ENCODE peak calls at places on chromosome 16, in ten cellular contexts. One of them, this sample, is unnamed.
A peak's percentile ranks its signal among the peaks of the same experiment; 100 is the strongest.

GRCh38 chr16:57544129-57544653 is 1.7 kb downstream of the ADGRG5 start:
- DNase-seq in GM04504: no peak
- DNase-seq in cardiac muscle cell: peak; percentile 66
- DNase-seq in activated naive CD4-positive, alpha-beta T cell: no peak
- DNase-seq in amygdala: no peak
- DNase-seq in nucleus accumbens: no peak
- DNase-seq in DMS153: no peak
- DNase-seq in Caki2: no peak
- DNase-seq in GDM1: peak; percentile 91
- DNase-seq in AML-193: peak; percentile 94
- DNase-seq in this sample: no peak

GRCh38 chr16:24957887-24958286 is 57.3 kb downstream of the ARHGAP17 start:
- DNase-seq in GM04504: no peak
- DNase-seq in Caki2: no peak
- DNase-seq in activated naive CD4-positive, alpha-beta T cell: no peak
- DNase-seq in GDM1: no peak
- DNase-seq in amygdala: no peak
- DNase-seq in nucleus accumbens: no peak
- DNase-seq in cardiac muscle cell: no peak
- DNase-seq in AML-193: no peak
- DNase-seq in DMS153: no peak
- DNase-seq in this sample: no peak

GRCh38 chr16:17231972-17232371 is 238.8 kb downstream of the XYLT1 start:
- DNase-seq in GDM1: no peak
- DNase-seq in amygdala: no peak
- DNase-seq in DMS153: no peak
- DNase-seq in GM04504: no peak
- DNase-seq in nucleus accumbens: no peak
- DNase-seq in Caki2: no peak
- DNase-seq in activated naive CD4-positive, alpha-beta T cell: no peak
- DNase-seq in cardiac muscle cell: no peak
- DNase-seq in AML-193: no peak
- DNase-seq in this sample: no peak

GRCh38 chr16:56980792-56981724 is 8.3 kb upstream of the NLRC5 start:
- DNase-seq in activated naive CD4-positive, alpha-beta T cell: no peak
- DNase-seq in GM04504: no peak
- DNase-seq in cardiac muscle cell: no peak
- DNase-seq in AML-193: no peak
- DNase-seq in GDM1: no peak
- DNase-seq in amygdala: no peak
- DNase-seq in Caki2: no peak
- DNase-seq in nucleus accumbens: no peak
- DNase-seq in DMS153: no peak
- DNase-seq in this sample: no peak

GRCh38 chr16:72985148-72985882 is 62.6 kb downstream of the ZFHX3 start:
- DNase-seq in cardiac muscle cell: peak; percentile 88
- DNase-seq in amygdala: no peak
- DNase-seq in nucleus accumbens: no peak
- DNase-seq in DMS153: no peak
- DNase-seq in GM04504: peak; percentile 77
- DNase-seq in activated naive CD4-positive, alpha-beta T cell: no peak
- DNase-seq in GDM1: no peak
- DNase-seq in AML-193: no peak
- DNase-seq in Caki2: no peak
- DNase-seq in this sample: no peak

GRCh38 chr16:2507052-2507678 is 6.6 kb upstream of the ATP6V0C start:
- DNase-seq in Caki2: no peak
- DNase-seq in nucleus accumbens: no peak
- DNase-seq in amygdala: no peak
- DNase-seq in GM04504: no peak
- DNase-seq in cardiac muscle cell: no peak
- DNase-seq in DMS153: no peak
- DNase-seq in AML-193: no peak
- DNase-seq in GDM1: no peak
- DNase-seq in activated naive CD4-positive, alpha-beta T cell: no peak
- DNase-seq in this sample: no peak

GRCh38 chr16:35102780-35103403 is 1643.5 kb downstream of the TP53TG3F start:
- DNase-seq in AML-193: peak; percentile 6
- DNase-seq in nucleus accumbens: no peak
- DNase-seq in cardiac muscle cell: no peak
- DNase-seq in amygdala: no peak
- DNase-seq in GM04504: no peak
- DNase-seq in activated naive CD4-positive, alpha-beta T cell: no peak
- DNase-seq in Caki2: peak; percentile 24
- DNase-seq in DMS153: no peak
- DNase-seq in GDM1: peak; percentile 16
- DNase-seq in this sample: no peak

GRCh38 chr16:53372942-53373871 is 61.1 kb upstream of the RBL2 start:
- DNase-seq in cardiac muscle cell: no peak
- DNase-seq in Caki2: peak; percentile 5
- DNase-seq in GDM1: no peak
- DNase-seq in activated naive CD4-positive, alpha-beta T cell: peak; percentile 78
- DNase-seq in nucleus accumbens: no peak
- DNase-seq in DMS153: no peak
- DNase-seq in GM04504: no peak
- DNase-seq in amygdala: no peak
- DNase-seq in AML-193: no peak
- DNase-seq in this sample: peak; percentile 17

GRCh38 chr16:57899771-57900661 is 70.9 kb downstream of the CNGB1 start:
- DNase-seq in nucleus accumbens: peak; percentile 58
- DNase-seq in amygdala: peak; percentile 39
- DNase-seq in GM04504: peak; percentile 31
- DNase-seq in DMS153: no peak
- DNase-seq in AML-193: peak; percentile 57
- DNase-seq in GDM1: peak; percentile 6
- DNase-seq in cardiac muscle cell: peak; percentile 82
- DNase-seq in Caki2: peak; percentile 56
- DNase-seq in activated naive CD4-positive, alpha-beta T cell: peak; percentile 69
- DNase-seq in this sample: peak; percentile 73

GRCh38 chr16:84061236-84061830 is 18.7 kb upstream of the SLC38A8 start:
- DNase-seq in Caki2: no peak
- DNase-seq in activated naive CD4-positive, alpha-beta T cell: no peak
- DNase-seq in nucleus accumbens: no peak
- DNase-seq in amygdala: no peak
- DNase-seq in AML-193: no peak
- DNase-seq in GDM1: no peak
- DNase-seq in DMS153: no peak
- DNase-seq in cardiac muscle cell: no peak
- DNase-seq in GM04504: no peak
- DNase-seq in this sample: no peak

GRCh38 chr16:27600386-27600785 is 50.4 kb downstream of the KATNIP start:
- DNase-seq in activated naive CD4-positive, alpha-beta T cell: no peak
- DNase-seq in DMS153: no peak
- DNase-seq in GDM1: no peak
- DNase-seq in Caki2: no peak
- DNase-seq in nucleus accumbens: no peak
- DNase-seq in AML-193: no peak
- DNase-seq in GM04504: no peak
- DNase-seq in amygdala: no peak
- DNase-seq in cardiac muscle cell: no peak
- DNase-seq in this sample: no peak

GRCh38 chr16:74480150-74481029 is 59.1 kb upstream of the CLEC18B start:
- DNase-seq in cardiac muscle cell: peak; percentile 46
- DNase-seq in nucleus accumbens: no peak
- DNase-seq in GM04504: peak; percentile 28
- DNase-seq in AML-193: no peak
- DNase-seq in activated naive CD4-positive, alpha-beta T cell: no peak
- DNase-seq in DMS153: no peak
- DNase-seq in GDM1: no peak
- DNase-seq in amygdala: no peak
- DNase-seq in Caki2: peak; percentile 79
- DNase-seq in this sample: no peak

GRCh38 chr16:369275-369865 is 968 bp downstream of the MRPL28 start:
- DNase-seq in GDM1: no peak
- DNase-seq in DMS153: no peak
- DNase-seq in Caki2: no peak
- DNase-seq in GM04504: no peak
- DNase-seq in activated naive CD4-positive, alpha-beta T cell: no peak
- DNase-seq in cardiac muscle cell: no peak
- DNase-seq in amygdala: no peak
- DNase-seq in AML-193: no peak
- DNase-seq in nucleus accumbens: no peak
- DNase-seq in this sample: no peak

GRCh38 chr16:73052441-73053030 is 4.6 kb upstream of the ZFHX3 start:
- DNase-seq in GDM1: no peak
- DNase-seq in activated naive CD4-positive, alpha-beta T cell: no peak
- DNase-seq in Caki2: no peak
- DNase-seq in amygdala: no peak
- DNase-seq in DMS153: no peak
- DNase-seq in AML-193: no peak
- DNase-seq in cardiac muscle cell: no peak
- DNase-seq in GM04504: no peak
- DNase-seq in nucleus accumbens: no peak
- DNase-seq in this sample: no peak

GRCh38 chr16:3497771-3498170 is 2.5 kb upstream of the C16orf90 start:
- DNase-seq in GDM1: no peak
- DNase-seq in activated naive CD4-positive, alpha-beta T cell: no peak
- DNase-seq in GM04504: no peak
- DNase-seq in DMS153: no peak
- DNase-seq in nucleus accumbens: no peak
- DNase-seq in AML-193: no peak
- DNase-seq in cardiac muscle cell: no peak
- DNase-seq in amygdala: no peak
- DNase-seq in Caki2: no peak
- DNase-seq in this sample: no peak

GRCh38 chr16:71564377-71564967 is 12.4 kb downstream of the TAT start:
- DNase-seq in GDM1: no peak
- DNase-seq in DMS153: peak; percentile 28
- DNase-seq in GM04504: no peak
- DNase-seq in cardiac muscle cell: no peak
- DNase-seq in amygdala: no peak
- DNase-seq in AML-193: no peak
- DNase-seq in nucleus accumbens: no peak
- DNase-seq in activated naive CD4-positive, alpha-beta T cell: no peak
- DNase-seq in Caki2: no peak
- DNase-seq in this sample: no peak

GRCh38 chr16:57270221-57271062 is 14.0 kb downstream of the PLLP start:
- DNase-seq in DMS153: no peak
- DNase-seq in AML-193: no peak
- DNase-seq in amygdala: peak; percentile 50
- DNase-seq in GM04504: no peak
- DNase-seq in GDM1: no peak
- DNase-seq in activated naive CD4-positive, alpha-beta T cell: no peak
- DNase-seq in cardiac muscle cell: no peak
- DNase-seq in nucleus accumbens: peak; percentile 68
- DNase-seq in Caki2: no peak
- DNase-seq in this sample: no peak

GRCh38 chr16:56102159-56102798 is 89.0 kb upstream of the GNAO1 start:
- DNase-seq in amygdala: peak; percentile 31
- DNase-seq in nucleus accumbens: no peak
- DNase-seq in cardiac muscle cell: peak; percentile 37
- DNase-seq in Caki2: no peak
- DNase-seq in AML-193: no peak
- DNase-seq in GM04504: no peak
- DNase-seq in activated naive CD4-positive, alpha-beta T cell: no peak
- DNase-seq in GDM1: no peak
- DNase-seq in DMS153: peak; percentile 64
- DNase-seq in this sample: no peak

GRCh38 chr16:75099738-75100615 is 16.6 kb downstream of the LDHD start:
- DNase-seq in AML-193: peak; percentile 69
- DNase-seq in GDM1: peak; percentile 60
- DNase-seq in GM04504: no peak
- DNase-seq in Caki2: no peak
- DNase-seq in amygdala: no peak
- DNase-seq in nucleus accumbens: no peak
- DNase-seq in activated naive CD4-positive, alpha-beta T cell: no peak
- DNase-seq in DMS153: no peak
- DNase-seq in cardiac muscle cell: no peak
- DNase-seq in this sample: no peak

GRCh38 chr16:1903845-1904820 is 14.1 kb downstream of the HS3ST6 start:
- DNase-seq in DMS153: no peak
- DNase-seq in activated naive CD4-positive, alpha-beta T cell: no peak
- DNase-seq in cardiac muscle cell: peak; percentile 81
- DNase-seq in amygdala: no peak
- DNase-seq in nucleus accumbens: no peak
- DNase-seq in GDM1: no peak
- DNase-seq in AML-193: no peak
- DNase-seq in Caki2: no peak
- DNase-seq in GM04504: no peak
- DNase-seq in this sample: no peak

GRCh38 chr16:81035975-81036750 is 521 bp downstream of the ATMIN start:
- DNase-seq in amygdala: peak; percentile 30
- DNase-seq in nucleus accumbens: peak; percentile 2
- DNase-seq in DMS153: no peak
- DNase-seq in GDM1: no peak
- DNase-seq in activated naive CD4-positive, alpha-beta T cell: peak; percentile 25
- DNase-seq in cardiac muscle cell: peak; percentile 24
- DNase-seq in AML-193: no peak
- DNase-seq in GM04504: no peak
- DNase-seq in Caki2: peak; percentile 41
- DNase-seq in this sample: peak; percentile 50

GRCh38 chr16:86029131-86029741 is 130.3 kb downstream of the IRF8 start:
- DNase-seq in cardiac muscle cell: peak; percentile 63
- DNase-seq in GDM1: no peak
- DNase-seq in GM04504: no peak
- DNase-seq in Caki2: no peak
- DNase-seq in amygdala: no peak
- DNase-seq in activated naive CD4-positive, alpha-beta T cell: no peak
- DNase-seq in AML-193: no peak
- DNase-seq in DMS153: peak; percentile 31
- DNase-seq in nucleus accumbens: peak; percentile 59
- DNase-seq in this sample: no peak

GRCh38 chr16:87409781-87410180 is 17.6 kb downstream of the MAP1LC3B start:
- DNase-seq in GM04504: no peak
- DNase-seq in DMS153: no peak
- DNase-seq in activated naive CD4-positive, alpha-beta T cell: no peak
- DNase-seq in nucleus accumbens: no peak
- DNase-seq in cardiac muscle cell: no peak
- DNase-seq in GDM1: no peak
- DNase-seq in amygdala: no peak
- DNase-seq in Caki2: no peak
- DNase-seq in AML-193: no peak
- DNase-seq in this sample: no peak

GRCh38 chr16:27318399-27319256 is 4.9 kb downstream of the IL4R start:
- DNase-seq in DMS153: no peak
- DNase-seq in activated naive CD4-positive, alpha-beta T cell: peak; percentile 26
- DNase-seq in cardiac muscle cell: peak; percentile 58
- DNase-seq in GM04504: no peak
- DNase-seq in AML-193: peak; percentile 78
- DNase-seq in amygdala: no peak
- DNase-seq in Caki2: no peak
- DNase-seq in GDM1: peak; percentile 60
- DNase-seq in nucleus accumbens: no peak
- DNase-seq in this sample: peak; percentile 24

GRCh38 chr16:89873109-89873821 is at the start of gene TCF25:
- DNase-seq in GM04504: peak; percentile 65
- DNase-seq in cardiac muscle cell: peak; percentile 91
- DNase-seq in amygdala: peak; percentile 83
- DNase-seq in nucleus accumbens: peak; percentile 75
- DNase-seq in activated naive CD4-positive, alpha-beta T cell: peak; percentile 88
- DNase-seq in GDM1: peak; percentile 85
- DNase-seq in DMS153: peak; percentile 71
- DNase-seq in Caki2: peak; percentile 91
- DNase-seq in AML-193: peak; percentile 66
- DNase-seq in this sample: peak; percentile 90

GRCh38 chr16:88888778-88889387 is 22.4 kb upstream of the PABPN1L start:
- DNase-seq in AML-193: no peak
- DNase-seq in amygdala: no peak
- DNase-seq in DMS153: peak; percentile 66
- DNase-seq in Caki2: no peak
- DNase-seq in nucleus accumbens: no peak
- DNase-seq in GM04504: no peak
- DNase-seq in cardiac muscle cell: no peak
- DNase-seq in GDM1: no peak
- DNase-seq in activated naive CD4-positive, alpha-beta T cell: no peak
- DNase-seq in this sample: no peak

GRCh38 chr16:30342751-30343490 is 12.2 kb downstream of the CD2BP2 start:
- DNase-seq in GM04504: no peak
- DNase-seq in activated naive CD4-positive, alpha-beta T cell: no peak
- DNase-seq in Caki2: no peak
- DNase-seq in amygdala: no peak
- DNase-seq in AML-193: no peak
- DNase-seq in GDM1: no peak
- DNase-seq in cardiac muscle cell: no peak
- DNase-seq in DMS153: no peak
- DNase-seq in nucleus accumbens: no peak
- DNase-seq in this sample: no peak

GRCh38 chr16:2447920-2448583 is 11.9 kb upstream of the TEDC2 start:
- DNase-seq in Caki2: no peak
- DNase-seq in amygdala: no peak
- DNase-seq in GDM1: no peak
- DNase-seq in DMS153: no peak
- DNase-seq in cardiac muscle cell: peak; percentile 35
- DNase-seq in AML-193: no peak
- DNase-seq in GM04504: no peak
- DNase-seq in nucleus accumbens: no peak
- DNase-seq in activated naive CD4-positive, alpha-beta T cell: no peak
- DNase-seq in this sample: no peak

This sample was measured in endothelial cell.